ENCODE peak calls at places on chromosomes 7 and 10, in four cellular contexts. B, G, H and K are unnamed samples.

GRCh38 chr7:21355406-21355874 is 72.4 kb upstream of the SP4 start:
- DNase-seq in B (no peak), G (no peak), H (no peak), K (no peak)

GRCh38 chr10:63716174-63716573 is 195.0 kb downstream of the REEP3 start:
- DNase-seq in B (no peak), G (no peak), H (no peak), K (no peak)

GRCh38 chr10:123994417-123995081 is 98.8 kb downstream of the CHST15 start:
- DNase-seq in G (peak), H (peak), B (peak), K (peak)

GRCh38 chr10:132886211-132887099 is 55.9 kb downstream of the CFAP46 start:
- DNase-seq in H (no peak), G (peak), B (no peak), K (no peak)

GRCh38 chr10:21164687-21165086 is 267.6 kb upstream of the NEBL start:
- DNase-seq in H (no peak), B (no peak), G (no peak), K (no peak)

GRCh38 chr10:60572511-60573194 is 183.0 kb upstream of the ANK3 start:
- DNase-seq in G (peak), H (peak), B (no peak), K (peak)

GRCh38 chr7:12884856-12885440 is 197.5 kb downstream of the ARL4A start:
- DNase-seq in H (no peak), G (no peak), B (no peak), K (no peak)

GRCh38 chr7:135745702-135746312 is 2.8 kb downstream of the FAM180A start:
- DNase-seq in H (peak), G (peak), B (peak), K (no peak)

GRCh38 chr7:142795339-142795863 is 24.6 kb downstream of the PRSS2 start:
- DNase-seq in B (no peak), H (peak), G (no peak), K (peak)

GRCh38 chr10:11325817-11326216 is 285.6 kb downstream of the USP6NL start:
- DNase-seq in G (no peak), H (no peak), B (peak), K (no peak)

GRCh38 chr7:43584200-43584586 is 1.3 kb downstream of the STK17A start:
- DNase-seq in G (no peak), H (no peak), B (no peak), K (no peak)

GRCh38 chr7:44333971-44334733 is 8.8 kb upstream of the CAMK2B start:
- DNase-seq in B (no peak), H (no peak), G (no peak), K (no peak)

GRCh38 chr10:88949912-88950664 is 2.5 kb downstream of the ACTA2 start:
- DNase-seq in G (no peak), B (no peak), H (no peak), K (no peak)

GRCh38 chr7:128940494-128941322 is 3.0 kb downstream of the IRF5 start:
- DNase-seq in G (no peak), B (no peak), H (peak), K (peak)

GRCh38 chr10:78684954-78685353 is 383.8 kb upstream of the ZMIZ1 start:
- DNase-seq in B (no peak), H (no peak), G (no peak), K (no peak)

GRCh38 chr7:131164025-131164899 is 163.4 kb upstream of the MKLN1 start:
- DNase-seq in H (no peak), G (no peak), B (no peak), K (peak)

GRCh38 chr10:60105195-60105812 is 198.9 kb upstream of the CCDC6 start:
- DNase-seq in H (no peak), B (no peak), G (no peak), K (no peak)

GRCh38 chr10:19077276-19077675 is 28.7 kb downstream of the MALRD1 start:
- DNase-seq in B (no peak), H (no peak), G (no peak), K (no peak)

GRCh38 chr7:73707045-73707631 is 12.3 kb downstream of the STX1A start:
- DNase-seq in G (peak), B (no peak), H (peak), K (no peak)

GRCh38 chr7:153939654-153940053 is 112.5 kb upstream of the DPP6 start:
- DNase-seq in B (no peak), G (no peak), H (no peak), K (no peak)

GRCh38 chr10:111990734-111991133 is 192.8 kb downstream of the GPAM start:
- DNase-seq in H (no peak), B (no peak), G (no peak), K (peak)

GRCh38 chr7:150738092-150739044 is 1.1 kb downstream of the GIMAP5 start:
- DNase-seq in H (no peak), B (no peak), G (no peak), K (no peak)

GRCh38 chr7:134298902-134299683 is 17.6 kb downstream of the SLC35B4 start:
- DNase-seq in H (no peak), G (peak), B (no peak), K (no peak)

GRCh38 chr10:58028597-58029366 is 238.9 kb downstream of the IPMK start:
- DNase-seq in H (no peak), G (no peak), B (peak), K (no peak)

GRCh38 chr7:139541600-139542307 is 18.3 kb downstream of the CLEC2L start:
- DNase-seq in B (no peak), H (no peak), G (no peak), K (peak)

GRCh38 chr7:80204919-80205318 is 70.3 kb downstream of the GNAI1 start:
- DNase-seq in H (no peak), G (no peak), B (no peak), K (no peak)

GRCh38 chr10:68594405-68594804 is 34.3 kb downstream of the TET1 start:
- DNase-seq in H (no peak), G (peak), B (no peak), K (no peak)

GRCh38 chr10:72525277-72525676 is 100.6 kb downstream of the MICU1 start:
- DNase-seq in G (no peak), H (no peak), B (peak), K (no peak)

GRCh38 chr7:4866528-4867496 is 5.0 kb upstream of the PAPOLB start:
- DNase-seq in B (no peak), G (no peak), H (no peak), K (no peak)

GRCh38 chr10:124649209-124649608 is 95.0 kb downstream of the FAM53B start:
- DNase-seq in G (peak), B (no peak), H (peak), K (no peak)

GRCh38 chr7:30348083-30348560 is 63.7 kb downstream of the ZNRF2 start:
- DNase-seq in B (peak), H (no peak), G (peak), K (peak)

GRCh38 chr7:71332226-71332625 is 200.3 kb downstream of the GALNT17 start:
- DNase-seq in G (no peak), B (no peak), H (no peak), K (no peak)

GRCh38 chr7:151607464-151607867 is 87.8 kb upstream of the RHEB start:
- DNase-seq in B (no peak), H (no peak), G (no peak), K (no peak)

GRCh38 chr7:37247881-37248280 is 200.8 kb downstream of the ELMO1 start:
- DNase-seq in H (no peak), G (no peak), B (no peak), K (peak)

GRCh38 chr10:89301721-89302445 is at the start of gene IFIT2:
- DNase-seq in G (peak), H (no peak), B (no peak), K (no peak)

GRCh38 chr10:130137077-130137448 is 872 bp downstream of the GLRX3 start:
- DNase-seq in B (no peak), G (no peak), H (no peak), K (no peak)

GRCh38 chr10:12353399-12354027 is 4.2 kb downstream of the CAMK1D start:
- DNase-seq in B (no peak), G (no peak), H (no peak), K (no peak)

GRCh38 chr10:12018438-12019342 is 23.9 kb downstream of the UPF2 start:
- DNase-seq in B (peak), H (no peak), G (no peak), K (no peak)